ENCODE peak calls at places on chromosome 11, in nine cellular contexts. Y is EL; V is T-helper 9 cell; M is neural progenitor cell; L is stimulated activated CD4-positive, alpha-beta T cell treated with anti-CD3 and anti-CD28 coated beads, TNF-alpha, amount 100 ng/mL, for 1 hour; Z is stimulated activated CD8-positive, alpha-beta memory T cell treated with anti-CD3 and anti-CD28 coated beads, Interleukin-15, amount 100 ng/mL, for 4 hours; I is SW480; G is DMS153; A is GF-D8. P is an unnamed sample.

GRCh38 chr11:128709402-128709801 is 15.5 kb downstream of the FLI1 start:
- DNase-seq in Z (no peak), A (no peak), G (no peak), M (no peak), L (no peak), I (peak), V (no peak), Y (peak), P (no peak)

GRCh38 chr11:8805256-8805655 is 105.7 kb upstream of the AKIP1 start:
- DNase-seq in I (no peak), Z (no peak), L (no peak), M (no peak), V (no peak), G (no peak), Y (no peak), A (no peak), P (no peak)

GRCh38 chr11:111913997-111914396 is 1.5 kb downstream of the HSPB2 start:
- DNase-seq in Z (no peak), L (no peak), V (no peak), G (peak), A (no peak), M (no peak), Y (peak), I (no peak), P (no peak)

GRCh38 chr11:115201121-115201792 is 303.0 kb downstream of the CADM1 start:
- DNase-seq in L (no peak), Z (no peak), I (no peak), M (no peak), A (no peak), Y (peak), G (no peak), V (no peak), P (no peak)

GRCh38 chr11:71109186-71109585 is 143.2 kb downstream of the SHANK2 start:
- DNase-seq in G (no peak), M (no peak), V (no peak), A (no peak), Y (no peak), I (no peak), Z (no peak), L (no peak), P (no peak)

GRCh38 chr11:72483412-72484186 is 49.3 kb upstream of the CLPB start:
- DNase-seq in Z (no peak), M (no peak), A (no peak), L (no peak), G (no peak), I (peak), Y (peak), V (no peak), P (no peak)

GRCh38 chr11:33847251-33847650 is 44.6 kb downstream of the LMO2 start:
- DNase-seq in Z (no peak), I (no peak), M (no peak), V (no peak), A (no peak), G (no peak), Y (no peak), L (no peak), P (no peak)

GRCh38 chr11:133516845-133517244 is 15.5 kb downstream of the OPCML start:
- DNase-seq in L (no peak), G (no peak), I (no peak), A (no peak), V (no peak), Y (no peak), Z (no peak), M (no peak), P (no peak)

GRCh38 chr11:114162719-114163123 is 103.2 kb downstream of the ZBTB16 start:
- DNase-seq in Y (peak), M (no peak), V (no peak), L (no peak), I (peak), Z (no peak), A (no peak), G (peak), P (no peak)

GRCh38 chr11:297666-298405 is 1.5 kb downstream of the IFITM5 start:
- DNase-seq in I (peak), L (no peak), M (peak), G (no peak), Y (no peak), A (no peak), V (peak), Z (no peak), P (no peak)

GRCh38 chr11:111765984-111766833 is at the start of gene PPP2R1B:
- DNase-seq in G (peak), Y (peak), V (peak), M (peak), A (peak), Z (peak), I (peak), L (peak), P (peak)

GRCh38 chr11:15638386-15638787 is 523.7 kb downstream of the INSC start:
- DNase-seq in Z (no peak), A (no peak), V (no peak), G (no peak), M (no peak), Y (no peak), I (no peak), L (no peak), P (no peak)

GRCh38 chr11:86688398-86689179 is 16.2 kb upstream of the ME3 start:
- DNase-seq in M (no peak), I (no peak), A (no peak), Z (no peak), V (no peak), G (no peak), Y (peak), L (no peak), P (no peak)

GRCh38 chr11:60349990-60350389 is 22.9 kb downstream of the MS4A6E start:
- DNase-seq in V (no peak), Z (no peak), Y (no peak), L (no peak), M (no peak), I (no peak), A (no peak), G (no peak), P (no peak)

GRCh38 chr11:8017071-8017470 is 29.9 kb downstream of the EIF3F start:
- DNase-seq in I (no peak), L (no peak), A (no peak), V (no peak), Z (no peak), Y (no peak), G (no peak), M (no peak), P (no peak)

GRCh38 chr11:110473666-110474065 is 43.9 kb downstream of the FDX1 start:
- DNase-seq in Y (no peak), M (no peak), I (no peak), Z (no peak), G (no peak), V (no peak), A (no peak), L (no peak), P (no peak)

GRCh38 chr11:78419327-78419726 is 1.7 kb upstream of the GAB2 start:
- DNase-seq in A (no peak), V (no peak), Y (peak), Z (no peak), M (no peak), L (no peak), G (no peak), I (no peak), P (no peak)

GRCh38 chr11:78465169-78465942 is 47.7 kb upstream of the GAB2 start:
- DNase-seq in G (no peak), V (no peak), L (no peak), Y (no peak), M (no peak), A (no peak), I (no peak), Z (no peak), P (no peak)

GRCh38 chr11:113549611-113550061 is 74.4 kb upstream of the DRD2 start:
- DNase-seq in M (no peak), Y (no peak), Z (no peak), V (no peak), G (no peak), I (no peak), A (no peak), L (no peak), P (no peak)

GRCh38 chr11:19604679-19605375 is 107.8 kb upstream of the NAV2 start:
- DNase-seq in Z (no peak), A (no peak), V (no peak), I (no peak), M (no peak), L (no peak), Y (no peak), G (no peak), P (no peak)

GRCh38 chr11:35316161-35316560 is 103.2 kb downstream of the SLC1A2 start:
- DNase-seq in V (no peak), I (peak), L (no peak), Y (peak), Z (no peak), M (no peak), G (no peak), A (no peak), P (no peak)

GRCh38 chr11:88484873-88485621 is 147.5 kb upstream of the CTSC start:
- DNase-seq in M (peak), V (no peak), G (no peak), Y (peak), A (no peak), Z (no peak), I (peak), L (no peak), P (no peak)

GRCh38 chr11:12170984-12171383 is 60.6 kb downstream of the MICAL2 start:
- DNase-seq in Z (no peak), A (no peak), L (no peak), G (no peak), I (no peak), M (no peak), V (no peak), Y (no peak), P (no peak)

GRCh38 chr11:78190871-78191538 is 2.3 kb downstream of the USP35 start:
- DNase-seq in I (no peak), Y (no peak), M (no peak), Z (no peak), A (no peak), V (no peak), G (no peak), L (no peak), P (no peak)

GRCh38 chr11:97557399-97557798 is 1167.6 kb downstream of the JRKL start:
- DNase-seq in V (no peak), A (no peak), I (peak), Y (no peak), L (no peak), G (no peak), M (no peak), Z (no peak), P (no peak)

GRCh38 chr11:119167933-119168332 is 592 bp upstream of the NLRX1 start:
- DNase-seq in V (no peak), L (no peak), G (no peak), A (no peak), M (no peak), I (peak), Y (no peak), Z (no peak), P (no peak)

GRCh38 chr11:32430586-32431357 is 4.6 kb downstream of the WT1 start:
- DNase-seq in G (no peak), A (no peak), V (no peak), Z (no peak), M (peak), Y (no peak), I (no peak), L (no peak), P (no peak)

GRCh38 chr11:85791326-85791990 is 19.5 kb downstream of the SYTL2 start:
- DNase-seq in Z (no peak), M (no peak), L (no peak), G (no peak), I (no peak), A (no peak), V (no peak), Y (no peak), P (no peak)

GRCh38 chr11:130873766-130874165 is 42.5 kb downstream of the SNX19 start:
- DNase-seq in A (no peak), Y (peak), G (no peak), V (no peak), Z (no peak), M (no peak), L (no peak), I (peak), P (no peak)

GRCh38 chr11:66251811-66252210 is 16.6 kb upstream of the RAB1B start:
- DNase-seq in M (no peak), V (no peak), Z (no peak), I (no peak), Y (no peak), G (no peak), A (no peak), L (no peak), P (no peak)

GRCh38 chr11:47499160-47499559 is 50.2 kb upstream of the RAPSN start:
- DNase-seq in L (no peak), A (no peak), G (no peak), I (no peak), Z (no peak), Y (no peak), M (no peak), V (no peak), P (no peak)

GRCh38 chr11:12066056-12066798 is 44.2 kb upstream of the MICAL2 start:
- DNase-seq in L (no peak), M (no peak), A (no peak), Y (peak), Z (no peak), V (no peak), I (peak), G (peak), P (no peak)

GRCh38 chr11:65478411-65479183 is 20.2 kb upstream of the MALAT1 start:
- DNase-seq in G (no peak), V (no peak), M (peak), Z (no peak), A (no peak), L (no peak), I (peak), Y (peak), P (no peak)

GRCh38 chr11:134583397-134583990 is 171.5 kb upstream of the B3GAT1 start:
- DNase-seq in Y (no peak), L (no peak), V (no peak), I (no peak), Z (no peak), A (peak), M (no peak), G (no peak), P (no peak)

GRCh38 chr11:122105009-122105828 is 10.8 kb downstream of the BLID start:
- DNase-seq in Z (no peak), Y (peak), A (no peak), G (no peak), I (peak), M (peak), V (no peak), L (no peak), P (no peak)

GRCh38 chr11:62054484-62055121 is 69.2 kb upstream of the INCENP start:
- DNase-seq in Y (peak), I (peak), V (peak), M (no peak), L (no peak), Z (no peak), A (no peak), G (peak), P (no peak)

P was measured in NCI-H1417 treated with DMSO at 0.1 percent for 48 hours.